ENCODE peak calls at places on chromosomes 1 and 21, in six cellular contexts. One of them, this sample, is unnamed.

GRCh38 chr1:3881191-3881475 is 18.9 kb downstream of the C1orf174 start:
- DNase-seq in HCT116: no peak
- DNase-seq in hepatocyte: no peak
- DNase-seq in neural progenitor cell: no peak
- DNase-seq in OCI-LY7: peak
- DNase-seq in MM.1S: no peak
- DNase-seq in this sample: no peak

GRCh38 chr1:236343246-236343862 is 50.7 kb upstream of the EDARADD start:
- DNase-seq in HCT116: no peak
- DNase-seq in hepatocyte: no peak
- DNase-seq in neural progenitor cell: no peak
- DNase-seq in OCI-LY7: no peak
- DNase-seq in MM.1S: no peak
- DNase-seq in this sample: no peak

GRCh38 chr1:36658838-36659237 is 176.1 kb upstream of the CSF3R start:
- DNase-seq in HCT116: no peak
- DNase-seq in hepatocyte: no peak
- DNase-seq in neural progenitor cell: no peak
- DNase-seq in OCI-LY7: no peak
- DNase-seq in MM.1S: no peak
- DNase-seq in this sample: no peak

GRCh38 chr21:36945496-36946138 is 20.9 kb downstream of the HLCS start:
- DNase-seq in HCT116: no peak
- DNase-seq in hepatocyte: no peak
- DNase-seq in neural progenitor cell: no peak
- DNase-seq in OCI-LY7: no peak
- DNase-seq in MM.1S: peak
- DNase-seq in this sample: no peak

GRCh38 chr1:87508247-87508646 is 179.6 kb downstream of the LMO4 start:
- DNase-seq in HCT116: no peak
- DNase-seq in hepatocyte: no peak
- DNase-seq in neural progenitor cell: no peak
- DNase-seq in OCI-LY7: no peak
- DNase-seq in MM.1S: no peak
- DNase-seq in this sample: no peak

GRCh38 chr1:171948491-171948890 is 107.2 kb downstream of the DNM3 start:
- DNase-seq in HCT116: no peak
- DNase-seq in hepatocyte: no peak
- DNase-seq in neural progenitor cell: no peak
- DNase-seq in OCI-LY7: no peak
- DNase-seq in MM.1S: no peak
- DNase-seq in this sample: peak

GRCh38 chr1:202133989-202134388 is 10.5 kb downstream of the ARL8A start:
- DNase-seq in HCT116: no peak
- DNase-seq in hepatocyte: no peak
- DNase-seq in neural progenitor cell: no peak
- DNase-seq in OCI-LY7: no peak
- DNase-seq in MM.1S: no peak
- DNase-seq in this sample: no peak

GRCh38 chr21:45414396-45415187 is 9.6 kb downstream of the COL18A1 start:
- DNase-seq in HCT116: no peak
- DNase-seq in hepatocyte: no peak
- DNase-seq in neural progenitor cell: no peak
- DNase-seq in OCI-LY7: no peak
- DNase-seq in MM.1S: no peak
- DNase-seq in this sample: no peak

GRCh38 chr1:168907053-168907452 is 178.0 kb upstream of the DPT start:
- DNase-seq in HCT116: no peak
- DNase-seq in hepatocyte: peak
- DNase-seq in neural progenitor cell: no peak
- DNase-seq in OCI-LY7: no peak
- DNase-seq in MM.1S: no peak
- DNase-seq in this sample: peak

DNA sequence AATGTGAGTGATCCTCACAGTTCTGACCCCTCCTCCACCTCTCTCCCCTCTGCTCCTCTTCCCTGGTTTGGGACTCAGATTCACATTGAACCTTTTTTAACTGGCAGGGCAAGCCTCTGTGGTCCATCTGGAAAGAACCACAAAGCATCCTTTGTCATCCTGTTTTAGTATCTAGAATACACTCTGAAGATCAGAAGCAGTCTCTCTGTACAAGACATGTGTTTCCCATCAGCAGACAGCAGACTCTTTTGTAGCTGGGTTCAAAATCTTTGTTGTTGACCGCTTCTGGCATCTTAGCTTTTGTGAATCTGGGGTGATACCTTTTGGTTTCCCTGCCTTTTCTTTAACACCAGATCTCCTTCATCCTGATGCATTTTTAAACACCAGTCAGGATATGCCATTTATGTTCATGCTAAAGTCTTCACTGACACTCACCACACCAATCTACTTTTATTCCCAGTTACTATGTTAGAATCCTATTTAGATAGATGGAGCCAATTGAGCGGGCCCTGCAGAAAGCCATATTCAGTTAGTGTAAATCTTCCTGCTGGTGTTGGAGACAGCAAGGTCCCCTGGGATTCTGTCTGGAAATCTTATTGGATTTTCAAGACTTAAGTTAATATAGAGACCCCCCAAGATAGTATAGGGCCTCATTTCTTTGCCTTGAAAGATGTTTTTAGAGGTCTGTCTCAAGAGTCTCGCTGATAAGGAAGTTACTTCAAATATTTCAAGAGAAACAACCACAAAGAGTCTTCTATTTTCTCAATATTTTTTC is 51.1 kb downstream of the ST6GALNAC3 start:
- DNase-seq in HCT116: no peak
- DNase-seq in hepatocyte: no peak
- DNase-seq in neural progenitor cell: no peak
- DNase-seq in OCI-LY7: no peak
- DNase-seq in MM.1S: no peak
- DNase-seq in this sample: no peak
- H3K4me3 ChIP-seq in HCT116: no peak
- H3K4me3 ChIP-seq in hepatocyte: no peak
- H3K4me3 ChIP-seq in neural progenitor cell: no peak
- H3K4me3 ChIP-seq in OCI-LY7: no peak
- H3K4me3 ChIP-seq in MM.1S: no peak
- H3K4me3 ChIP-seq in this sample: no peak

GRCh38 chr1:117364240-117364639 is 3.0 kb upstream of the MAN1A2 start:
- DNase-seq in HCT116: no peak
- DNase-seq in hepatocyte: no peak
- DNase-seq in neural progenitor cell: no peak
- DNase-seq in OCI-LY7: peak
- DNase-seq in MM.1S: no peak
- DNase-seq in this sample: no peak

GRCh38 chr1:117366281-117366981 is 818 bp upstream of the MAN1A2 start:
- DNase-seq in HCT116: no peak
- DNase-seq in hepatocyte: peak
- DNase-seq in neural progenitor cell: peak
- DNase-seq in OCI-LY7: peak
- DNase-seq in MM.1S: peak
- DNase-seq in this sample: peak

GRCh38 chr1:117363591-117364048 is 3.6 kb upstream of the MAN1A2 start:
- DNase-seq in HCT116: no peak
- DNase-seq in hepatocyte: no peak
- DNase-seq in neural progenitor cell: no peak
- DNase-seq in OCI-LY7: no peak
- DNase-seq in MM.1S: no peak
- DNase-seq in this sample: no peak

GRCh38 chr1:117366982-117367768 is at the start of gene MAN1A2:
- DNase-seq in HCT116: peak
- DNase-seq in hepatocyte: peak
- DNase-seq in neural progenitor cell: peak
- DNase-seq in OCI-LY7: peak
- DNase-seq in MM.1S: peak
- DNase-seq in this sample: peak

GRCh38 chr1:117365350-117366280 is 1.6 kb upstream of the MAN1A2 start:
- DNase-seq in HCT116: no peak
- DNase-seq in hepatocyte: no peak
- DNase-seq in neural progenitor cell: no peak
- DNase-seq in OCI-LY7: peak
- DNase-seq in MM.1S: no peak
- DNase-seq in this sample: peak
- TF ChIP-seq EZH2phosphoT487 in HCT116: no peak
- TF ChIP-seq EZH2phosphoT487 in hepatocyte: no peak
- TF ChIP-seq EZH2phosphoT487 in neural progenitor cell: no peak
- TF ChIP-seq EZH2phosphoT487 in OCI-LY7: no peak
- TF ChIP-seq EZH2phosphoT487 in MM.1S: no peak
- TF ChIP-seq EZH2phosphoT487 in this sample: no peak

GRCh38 chr1:24205701-24206464 is 18.8 kb upstream of the IFNLR1 start:
- DNase-seq in HCT116: no peak
- DNase-seq in hepatocyte: no peak
- DNase-seq in neural progenitor cell: no peak
- DNase-seq in OCI-LY7: no peak
- DNase-seq in MM.1S: peak
- DNase-seq in this sample: no peak
- H2AFZ ChIP-seq in HCT116: no peak
- H2AFZ ChIP-seq in hepatocyte: no peak
- H2AFZ ChIP-seq in neural progenitor cell: no peak
- H2AFZ ChIP-seq in OCI-LY7: no peak
- H2AFZ ChIP-seq in MM.1S: peak
- H2AFZ ChIP-seq in this sample: no peak

DNA sequence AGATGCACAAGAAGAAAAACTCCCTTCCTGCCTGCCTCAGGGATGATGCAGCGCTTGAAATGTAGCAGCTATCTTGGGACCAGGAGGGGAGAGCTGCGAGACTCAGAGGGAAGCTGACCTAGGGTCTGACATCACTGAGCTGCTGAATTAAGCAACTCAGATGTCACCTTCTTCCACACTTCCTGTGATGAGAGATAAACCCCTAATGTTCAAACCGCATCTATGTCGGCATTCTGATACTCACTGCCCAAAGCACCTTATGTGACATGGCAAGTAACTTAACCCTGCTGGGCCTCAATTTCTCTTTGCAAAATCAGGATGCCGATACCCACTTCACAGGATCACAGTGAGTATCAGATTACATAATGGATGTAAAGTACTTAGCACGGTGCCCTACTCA is 9.1 kb upstream of the AK2 start:
- DNase-seq in HCT116: no peak
- DNase-seq in hepatocyte: no peak
- DNase-seq in neural progenitor cell: no peak
- DNase-seq in OCI-LY7: no peak
- DNase-seq in MM.1S: no peak
- DNase-seq in this sample: no peak
- H3K4me3 ChIP-seq in HCT116: no peak
- H3K4me3 ChIP-seq in hepatocyte: no peak
- H3K4me3 ChIP-seq in neural progenitor cell: no peak
- H3K4me3 ChIP-seq in OCI-LY7: no peak
- H3K4me3 ChIP-seq in MM.1S: no peak
- H3K4me3 ChIP-seq in this sample: no peak

DNA sequence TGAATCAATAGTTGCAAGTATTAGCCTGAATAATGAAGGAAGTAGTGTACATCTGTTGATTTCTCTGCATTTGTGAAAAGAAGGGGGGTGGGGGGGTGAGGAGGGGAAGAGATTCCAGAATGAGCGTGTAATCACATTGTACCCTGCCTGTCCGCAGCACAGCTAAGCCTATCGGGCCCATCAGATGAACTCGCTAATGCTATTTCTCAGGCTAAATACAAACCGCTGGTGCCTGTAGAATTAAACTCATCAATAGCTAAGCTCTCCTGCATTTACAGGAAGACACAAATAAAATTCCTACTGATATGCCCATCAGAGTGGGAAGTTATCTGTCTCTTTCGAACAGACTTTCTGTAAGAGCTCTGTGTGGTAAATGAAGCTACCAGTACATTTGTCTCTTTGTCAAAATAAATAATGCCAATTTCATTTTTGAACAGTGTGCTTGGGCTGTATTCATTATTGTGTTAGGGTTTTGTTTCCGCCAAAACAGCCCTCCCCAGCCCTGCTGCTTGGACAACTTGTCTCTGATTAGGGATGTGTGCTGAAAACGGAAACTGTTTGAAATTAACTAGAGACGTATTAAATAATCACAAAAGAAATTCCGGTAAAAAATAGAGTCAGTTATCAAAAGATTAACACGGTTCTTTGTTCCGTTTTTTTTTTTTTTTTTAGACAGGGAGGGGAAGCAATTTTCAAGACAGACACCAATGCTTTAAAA is 305.4 kb downstream of the TTLL7 start:
- DNase-seq in HCT116: no peak
- DNase-seq in hepatocyte: peak
- DNase-seq in neural progenitor cell: peak
- DNase-seq in OCI-LY7: peak
- DNase-seq in MM.1S: no peak
- DNase-seq in this sample: no peak
- TF ChIP-seq EZH2phosphoT487 in HCT116: no peak
- TF ChIP-seq EZH2phosphoT487 in hepatocyte: no peak
- TF ChIP-seq EZH2phosphoT487 in neural progenitor cell: no peak
- TF ChIP-seq EZH2phosphoT487 in OCI-LY7: no peak
- TF ChIP-seq EZH2phosphoT487 in MM.1S: no peak
- TF ChIP-seq EZH2phosphoT487 in this sample: no peak